ENCODE peak calls at places on chromosome 18, in eight cellular contexts. I is NB4, A is progenitor cell of endocrine pancreas, M is tibial artery, Y is astrocyte of the cerebellum, G is right atrium auricular region, Z is A549, J is GM13977. E is an unnamed sample.

GRCh38 chr18:37179384-37179783 is 350.5 kb downstream of the KIAA1328 start:
- DNase-seq in I (no peak), A (no peak), M (no peak), Y (no peak), G (no peak), Z (no peak), J (no peak), E (no peak)

GRCh38 chr18:33749831-33750230 is 171.8 kb downstream of the ASXL3 start:
- DNase-seq in I (peak), A (no peak), M (no peak), Y (no peak), G (no peak), Z (no peak), J (no peak), E (no peak)

GRCh38 chr18:48371854-48372598 is 37.2 kb downstream of the ZBTB7C start:
- DNase-seq in I (no peak), A (no peak), M (no peak), Y (no peak), G (peak), Z (no peak), J (no peak), E (no peak)

GRCh38 chr18:7921938-7922587 is 354.9 kb downstream of the PTPRM start:
- DNase-seq in I (no peak), A (no peak), M (no peak), Y (peak), G (no peak), Z (peak), J (no peak), E (peak)

GRCh38 chr18:40048253-40048652 is 1906.8 kb upstream of the PIK3C3 start:
- DNase-seq in I (no peak), A (no peak), M (no peak), Y (no peak), G (no peak), Z (no peak), J (no peak), E (no peak)

GRCh38 chr18:44679056-44679911 is 1.4 kb upstream of the SETBP1 start:
- DNase-seq in I (peak), A (peak), M (peak), Y (peak), G (peak), Z (peak), J (peak), E (peak)

GRCh38 chr18:79234438-79234837 is 161.3 kb upstream of the NFATC1 start:
- DNase-seq in I (no peak), A (no peak), M (no peak), Y (no peak), G (no peak), Z (no peak), J (no peak), E (no peak)

GRCh38 chr18:51135361-51135760 is 62.1 kb downstream of the MEX3C start:
- DNase-seq in I (no peak), A (no peak), M (no peak), Y (no peak), G (no peak), Z (peak), J (no peak), E (peak)

GRCh38 chr18:5285326-5285725 is 10.2 kb downstream of the ZBTB14 start:
- DNase-seq in I (no peak), A (no peak), M (no peak), Y (no peak), G (no peak), Z (no peak), J (no peak), E (no peak)

GRCh38 chr18:55228191-55228590 is 268.9 kb upstream of the CCDC68 start:
- DNase-seq in I (peak), A (no peak), M (no peak), Y (no peak), G (no peak), Z (peak), J (no peak), E (peak)

GRCh38 chr18:28075501-28075900 is 101.4 kb downstream of the CDH2 start:
- DNase-seq in I (no peak), A (no peak), M (no peak), Y (no peak), G (no peak), Z (peak), J (no peak), E (peak)

GRCh38 chr18:48294894-48295585 is 114.1 kb downstream of the ZBTB7C start:
- DNase-seq in I (no peak), A (no peak), M (peak), Y (no peak), G (peak), Z (no peak), J (no peak), E (no peak)

GRCh38 chr18:79393181-79393598 is 2.5 kb upstream of the NFATC1 start:
- DNase-seq in I (no peak), A (no peak), M (peak), Y (no peak), G (peak), Z (no peak), J (peak), E (no peak)

GRCh38 chr18:5842653-5843052 is 52.7 kb downstream of the TMEM200C start:
- DNase-seq in I (no peak), A (no peak), M (no peak), Y (no peak), G (no peak), Z (no peak), J (no peak), E (no peak)

GRCh38 chr18:26710460-26711096 is 154.9 kb downstream of the AQP4 start:
- DNase-seq in I (peak), A (no peak), M (no peak), Y (no peak), G (no peak), Z (no peak), J (peak), E (no peak)

GRCh38 chr18:5895300-5895885 is at the start of gene TMEM200C:
- DNase-seq in I (no peak), A (peak), M (no peak), Y (no peak), G (no peak), Z (no peak), J (peak), E (no peak)

GRCh38 chr18:32919799-32920198 is 147.0 kb upstream of the KLHL14 start:
- DNase-seq in I (peak), A (peak), M (no peak), Y (no peak), G (no peak), Z (peak), J (peak), E (no peak)

GRCh38 chr18:45723921-45724320 is at the start of gene SLC14A1:
- DNase-seq in I (no peak), A (no peak), M (no peak), Y (no peak), G (no peak), Z (no peak), J (no peak), E (no peak)

GRCh38 chr18:23635283-23636040 is 27.2 kb downstream of the ANKRD29 start:
- DNase-seq in I (peak), A (no peak), M (no peak), Y (no peak), G (no peak), Z (no peak), J (no peak), E (no peak)

GRCh38 chr18:32373505-32373904 is 97.2 kb downstream of the GAREM1 start:
- DNase-seq in I (no peak), A (no peak), M (no peak), Y (no peak), G (no peak), Z (no peak), J (no peak), E (no peak)

GRCh38 chr18:26383454-26384270 is 157.4 kb downstream of the TAF4B start:
- DNase-seq in I (peak), A (no peak), M (no peak), Y (peak), G (no peak), Z (peak), J (peak), E (peak)

GRCh38 chr18:54958711-54959625 is at the start of gene CCDC68:
- DNase-seq in I (no peak), A (no peak), M (no peak), Y (no peak), G (no peak), Z (peak), J (no peak), E (no peak)

GRCh38 chr18:51151568-51152511 is 45.6 kb downstream of the MEX3C start:
- DNase-seq in I (peak), A (no peak), M (no peak), Y (no peak), G (no peak), Z (no peak), J (peak), E (no peak)

GRCh38 chr18:23380001-23380550 is 73.0 kb upstream of the RIOK3 start:
- DNase-seq in I (no peak), A (no peak), M (no peak), Y (peak), G (no peak), Z (peak), J (no peak), E (no peak)

GRCh38 chr18:52227536-52227935 is 112.5 kb upstream of the DCC start:
- DNase-seq in I (no peak), A (no peak), M (no peak), Y (no peak), G (no peak), Z (no peak), J (no peak), E (no peak)

GRCh38 chr18:41599529-41599928 is 355.5 kb upstream of the PIK3C3 start:
- DNase-seq in I (no peak), A (no peak), M (no peak), Y (no peak), G (no peak), Z (no peak), J (no peak), E (no peak)

GRCh38 chr18:33577688-33578370 is at the start of gene ASXL3:
- DNase-seq in I (no peak), A (peak), M (peak), Y (no peak), G (no peak), Z (no peak), J (peak), E (no peak)

GRCh38 chr18:48962857-48963554 is 12.2 kb upstream of the SMAD7 start:
- DNase-seq in I (no peak), A (no peak), M (no peak), Y (no peak), G (no peak), Z (no peak), J (no peak), E (no peak)

GRCh38 chr18:63970803-63971191 is 916 bp downstream of the SERPINB8 start:
- DNase-seq in I (no peak), A (peak), M (peak), Y (no peak), G (no peak), Z (no peak), J (no peak), E (peak)

GRCh38 chr18:62337336-62337735 is 12.2 kb downstream of the TNFRSF11A start:
- DNase-seq in I (no peak), A (no peak), M (no peak), Y (no peak), G (no peak), Z (no peak), J (no peak), E (no peak)

GRCh38 chr18:8084160-8084559 is 517.0 kb downstream of the PTPRM start:
- DNase-seq in I (peak), A (no peak), M (no peak), Y (peak), G (no peak), Z (peak), J (no peak), E (peak)

GRCh38 chr18:51666717-51667320 is 469.3 kb upstream of the MEX3C start:
- DNase-seq in I (no peak), A (no peak), M (no peak), Y (peak), G (no peak), Z (peak), J (no peak), E (no peak)

GRCh38 chr18:13217971-13218375 is 587 bp upstream of the LDLRAD4 start:
- DNase-seq in I (no peak), A (peak), M (no peak), Y (no peak), G (no peak), Z (no peak), J (peak), E (no peak)

GRCh38 chr18:55095579-55095978 is 136.3 kb upstream of the CCDC68 start:
- DNase-seq in I (no peak), A (no peak), M (no peak), Y (no peak), G (no peak), Z (no peak), J (no peak), E (no peak)

GRCh38 chr18:36446059-36446458 is 148.5 kb downstream of the FHOD3 start:
- DNase-seq in I (no peak), A (no peak), M (no peak), Y (no peak), G (no peak), Z (no peak), J (no peak), E (no peak)

DNA sequence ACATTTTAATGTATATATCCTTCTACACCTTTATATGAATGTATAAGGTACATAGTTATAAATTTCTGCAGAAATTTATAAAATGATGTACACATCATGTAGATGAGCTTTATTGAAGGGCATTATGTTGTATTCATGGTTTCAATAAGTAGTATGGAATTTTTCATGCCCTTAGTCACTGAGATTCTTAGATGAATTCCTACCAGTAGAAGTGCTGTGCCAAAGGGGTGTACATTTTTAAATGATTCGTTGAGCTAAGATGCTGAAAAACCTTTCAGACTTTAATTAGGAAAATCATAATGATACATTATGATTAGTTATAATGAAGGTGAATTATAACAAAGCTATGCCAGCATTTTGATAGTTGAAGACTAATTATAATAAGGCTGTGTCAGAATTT is 115.2 kb downstream of the ZNF236 start:
- DNase-seq in I (no peak), A (no peak), M (no peak), Y (no peak), G (no peak), Z (no peak), J (no peak), E (peak)
- TF ChIP-seq CTCF in I (no peak), A (no peak), M (no peak), Y (no peak), G (no peak), Z (no peak), J (no peak), E (peak)

GRCh38 chr18:74166397-74166796 is 18.1 kb downstream of the TIMM21 start:
- DNase-seq in I (no peak), A (no peak), M (no peak), Y (no peak), G (no peak), Z (no peak), J (no peak), E (no peak)

DNA sequence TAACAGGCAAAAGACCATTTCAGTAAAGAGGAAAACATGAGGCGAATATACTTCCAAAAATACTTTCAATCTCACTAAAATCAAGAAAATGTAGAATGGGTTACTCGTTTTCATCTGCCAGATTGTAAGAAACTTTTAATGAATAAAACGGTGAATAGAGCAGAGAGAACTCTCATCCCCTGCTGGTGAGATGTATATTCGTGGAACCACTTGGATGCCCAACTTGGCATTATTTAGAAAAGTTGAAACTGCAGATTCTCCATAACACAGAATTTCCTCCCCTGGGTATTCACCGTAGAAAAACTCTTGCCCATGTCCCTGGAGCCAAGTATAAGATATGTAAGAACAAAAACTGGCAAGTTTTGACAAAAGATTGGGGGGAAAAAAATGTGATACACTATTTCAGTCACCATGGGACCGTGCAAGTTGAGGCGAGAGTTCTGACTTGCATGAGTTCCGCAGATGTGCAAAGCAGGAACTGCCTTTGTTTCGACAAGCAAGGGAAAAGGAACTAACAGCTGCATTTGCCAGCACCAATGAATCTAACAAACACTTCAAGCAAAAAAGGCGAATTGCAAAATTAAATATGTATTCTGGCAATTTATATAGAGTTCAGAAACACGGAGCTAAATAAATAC is 14.8 kb downstream of the TIMM21 start:
- DNase-seq in I (no peak), A (no peak), M (no peak), Y (no peak), G (no peak), Z (no peak), J (no peak), E (no peak)
- TF ChIP-seq CTCF in I (no peak), A (peak), M (no peak), Y (no peak), G (no peak), Z (no peak), J (no peak), E (peak)

GRCh38 chr18:22320155-22320554 is 97.6 kb downstream of the CTAGE1 start:
- DNase-seq in I (no peak), A (no peak), M (no peak), Y (no peak), G (no peak), Z (no peak), J (no peak), E (no peak)

GRCh38 chr18:22322251-22322691 is 95.4 kb downstream of the CTAGE1 start:
- DNase-seq in I (no peak), A (no peak), M (no peak), Y (no peak), G (peak), Z (no peak), J (no peak), E (no peak)

GRCh38 chr18:22320736-22321135 is 97.0 kb downstream of the CTAGE1 start:
- DNase-seq in I (peak), A (no peak), M (no peak), Y (no peak), G (no peak), Z (no peak), J (no peak), E (no peak)

GRCh38 chr18:22325396-22325795 is 92.3 kb downstream of the CTAGE1 start:
- DNase-seq in I (no peak), A (no peak), M (no peak), Y (no peak), G (no peak), Z (no peak), J (no peak), E (no peak)

GRCh38 chr18:22324191-22325131 is 93.3 kb downstream of the CTAGE1 start:
- DNase-seq in I (no peak), A (peak), M (peak), Y (no peak), G (no peak), Z (no peak), J (no peak), E (no peak)
- TF ChIP-seq CTCF in I (no peak), A (peak), M (peak), Y (peak), G (peak), Z (no peak), J (no peak), E (peak)

DNA sequence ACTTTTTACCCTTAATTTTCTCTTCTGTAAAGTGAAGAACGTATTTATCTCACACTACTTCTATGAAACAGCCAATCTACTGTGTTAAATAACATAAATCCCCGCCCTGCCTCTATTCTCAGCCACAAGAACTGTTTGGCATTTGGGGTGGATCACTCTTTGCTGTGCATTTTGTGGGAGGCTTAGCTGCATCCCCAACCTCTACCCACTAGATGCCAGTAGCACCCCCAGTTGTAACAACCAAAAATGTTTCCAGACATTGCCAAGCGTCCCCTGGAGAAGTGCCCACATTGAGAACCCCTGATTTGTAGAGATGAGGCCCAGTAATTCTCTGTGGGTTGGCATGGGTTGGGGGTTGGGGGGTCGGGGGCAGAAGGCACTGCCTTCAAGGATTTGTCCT is 94.7 kb upstream of the BOD1L2 start:
- DNase-seq in I (peak), A (no peak), M (no peak), Y (no peak), G (no peak), Z (no peak), J (peak), E (no peak)
- TF ChIP-seq CTCF in I (peak), A (no peak), M (no peak), Y (no peak), G (no peak), Z (no peak), J (peak), E (no peak)

GRCh38 chr18:67278984-67279383 is 237.5 kb downstream of the DSEL start:
- DNase-seq in I (no peak), A (no peak), M (no peak), Y (no peak), G (no peak), Z (no peak), J (no peak), E (no peak)

GRCh38 chr18:67280843-67281242 is 235.7 kb downstream of the DSEL start:
- DNase-seq in I (no peak), A (no peak), M (no peak), Y (no peak), G (no peak), Z (no peak), J (no peak), E (no peak)

GRCh38 chr18:67285583-67285982 is 230.9 kb downstream of the DSEL start:
- DNase-seq in I (no peak), A (no peak), M (no peak), Y (no peak), G (no peak), Z (no peak), J (no peak), E (no peak)

GRCh38 chr18:67282796-67283195 is 233.7 kb downstream of the DSEL start:
- DNase-seq in I (no peak), A (no peak), M (no peak), Y (no peak), G (no peak), Z (no peak), J (no peak), E (peak)

DNA sequence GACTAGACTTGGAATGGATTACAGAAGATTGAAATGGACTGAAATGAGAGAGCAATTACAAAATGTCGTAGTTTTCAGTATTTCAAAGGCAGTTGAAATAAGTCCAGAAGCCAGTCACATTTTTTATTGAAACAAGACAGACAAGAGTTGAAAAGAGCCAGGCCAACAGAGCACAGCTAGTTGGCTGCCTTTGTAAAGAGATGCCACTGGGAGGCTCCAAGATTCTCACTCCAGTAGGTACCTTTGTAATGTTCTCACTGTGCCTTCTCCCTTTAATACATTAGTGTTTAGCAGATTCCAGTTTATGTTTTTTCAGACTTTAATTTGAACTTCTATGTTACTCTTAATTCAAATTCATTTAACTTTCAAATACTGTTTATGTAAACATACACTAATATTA is 234.8 kb downstream of the DSEL start:
- DNase-seq in I (no peak), A (no peak), M (no peak), Y (no peak), G (no peak), Z (no peak), J (no peak), E (no peak)
- TF ChIP-seq CTCF in I (no peak), A (no peak), M (no peak), Y (no peak), G (no peak), Z (no peak), J (no peak), E (no peak)

E was measured in HFFc6.